ENCODE peak calls at places on chromosomes 5 and 9, in four cellular contexts. X, D, F and G are unnamed samples.

GRCh38 chr5:115850771-115851416 is 9.2 kb downstream of the AP3S1 start:
- DNase-seq in F (no peak), X (peak; percentile 72), D (no peak), G (no peak)

GRCh38 chr5:127757576-127757975 is 54.4 kb downstream of the CCDC192 start:
- DNase-seq in D (peak; percentile 36), X (peak; percentile 66), F (peak; percentile 60), G (no peak)

GRCh38 chr5:390571-391491 is 52.1 kb upstream of the EXOC3 start:
- DNase-seq in D (peak; percentile 12), X (no peak), F (peak; percentile 7), G (no peak)

GRCh38 chr5:150320048-150320555 is 17.4 kb upstream of the ARSI start:
- DNase-seq in F (peak; percentile 70), X (peak; percentile 90), D (no peak), G (no peak)

GRCh38 chr9:17978773-17979172 is 399.9 kb downstream of the SH3GL2 start:
- DNase-seq in X (no peak), D (no peak), F (no peak), G (no peak)

GRCh38 chr9:133835273-133835901 is 97.2 kb upstream of the SARDH start:
- DNase-seq in F (no peak), D (no peak), X (no peak), G (no peak)

GRCh38 chr5:88824892-88825781 is 57.8 kb downstream of the MEF2C start:
- DNase-seq in X (peak; percentile 89), D (no peak), F (no peak), G (no peak)

GRCh38 chr5:65474129-65474711 is 7.5 kb downstream of the ADAMTS6 start:
- DNase-seq in X (no peak), D (no peak), F (no peak), G (no peak)

GRCh38 chr5:153067869-153068268 is 422.6 kb upstream of the GRIA1 start:
- DNase-seq in D (no peak), X (no peak), F (no peak), G (no peak)

GRCh38 chr5:105885266-105885665 is 1785.5 kb downstream of the EFNA5 start:
- DNase-seq in X (peak; percentile 31), F (no peak), D (no peak), G (no peak)

GRCh38 chr5:134240421-134240962 is 14.6 kb upstream of the PPP2CA start:
- DNase-seq in F (peak; percentile 63), X (peak; percentile 86), D (no peak), G (no peak)

GRCh38 chr5:1912951-1913565 is 30.3 kb upstream of the IRX4 start:
- DNase-seq in X (no peak), F (no peak), D (no peak), G (no peak)

GRCh38 chr5:151664694-151665583 is 21.8 kb downstream of the SPARC start:
- DNase-seq in F (no peak), D (no peak), X (peak; percentile 70), G (no peak)

GRCh38 chr9:99000480-99001395 is 57.0 kb downstream of the COL15A1 start:
- DNase-seq in F (peak; percentile 76), D (peak; percentile 62), X (peak; percentile 75), G (peak; percentile 48)

GRCh38 chr9:126611592-126612328 is 2.0 kb upstream of the LMX1B start:
- DNase-seq in D (peak; percentile 62), F (peak; percentile 39), X (peak; percentile 45), G (peak; percentile 59)

GRCh38 chr9:104977580-104977979 is 49.6 kb upstream of the ABCA1 start:
- DNase-seq in D (no peak), F (no peak), X (no peak), G (no peak)

GRCh38 chr5:93017854-93018253 is 563.2 kb downstream of the NR2F1-AS1 start:
- DNase-seq in X (peak; percentile 87), D (no peak), F (no peak), G (no peak)

GRCh38 chr5:15254607-15255006 is 245.4 kb upstream of the FBXL7 start:
- DNase-seq in D (no peak), F (no peak), X (no peak), G (no peak)

GRCh38 chr5:83331842-83332241 is 139.7 kb upstream of the VCAN start:
- DNase-seq in F (no peak), D (no peak), X (peak; percentile 42), G (no peak)

GRCh38 chr5:71677977-71678376 is 41.1 kb upstream of the CARTPT start:
- DNase-seq in D (no peak), X (no peak), F (no peak), G (no peak)

GRCh38 chr9:95048225-95049087 is 269.1 kb downstream of the FANCC start:
- DNase-seq in F (no peak), D (peak; percentile 91), X (peak; percentile 58), G (peak; percentile 24)

GRCh38 chr9:95043826-95044225 is 273.7 kb downstream of the FANCC start:
- DNase-seq in X (no peak), F (no peak), D (no peak), G (no peak)

GRCh38 chr9:95045751-95046150 is 271.8 kb downstream of the FANCC start:
- DNase-seq in D (no peak), F (no peak), X (no peak), G (no peak)

GRCh38 chr9:95047452-95048224 is 269.9 kb downstream of the FANCC start:
- DNase-seq in D (no peak), X (no peak), F (no peak), G (no peak)

GRCh38 chr9:95044731-95045508 is 272.6 kb downstream of the FANCC start:
- DNase-seq in F (no peak), D (peak; percentile 47), X (no peak), G (no peak)
- TF ChIP-seq CTCF in F (no peak), D (no peak), X (no peak), G (no peak)

DNA sequence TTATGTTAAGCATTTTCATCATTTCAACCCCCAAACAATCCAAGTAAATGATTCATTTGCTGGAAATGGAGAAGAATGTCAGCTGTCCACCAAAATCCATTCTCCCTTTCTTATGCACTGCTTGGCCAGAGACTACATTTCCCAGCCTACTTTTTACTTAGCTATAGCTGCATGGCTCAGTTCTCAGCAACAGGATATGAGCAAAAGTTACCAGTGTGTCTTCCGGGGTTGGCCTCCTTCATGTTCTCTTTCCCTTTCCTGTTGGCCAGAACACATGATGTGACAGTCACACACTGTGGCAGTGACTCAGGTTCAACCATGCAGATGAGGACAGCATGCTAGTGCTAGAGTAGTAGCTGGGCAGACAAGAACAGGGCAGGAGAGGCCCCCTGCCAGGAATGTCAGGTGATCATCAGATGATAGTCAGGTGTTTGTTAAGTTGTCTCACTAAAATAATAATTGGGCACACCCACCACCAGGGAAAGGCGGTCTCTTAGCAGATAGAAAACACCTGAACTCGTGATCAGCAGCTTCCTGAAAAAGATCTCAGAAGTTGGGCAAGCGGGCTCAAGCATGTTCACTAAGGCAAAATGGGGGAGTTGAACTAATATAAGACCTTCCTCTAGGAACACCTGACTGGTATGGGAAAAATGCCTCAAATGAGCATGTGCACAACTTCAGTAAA is 12.2 kb downstream of the GPR150 start:
- DNase-seq in F (no peak), X (peak; percentile 45), D (peak; percentile 41), G (peak; percentile 67)
- H3K27ac ChIP-seq in F (no peak overlapping the region), X (no peak overlapping the region), D (no peak overlapping the region), G (peak overlapping the region; percentile 16)

DNA sequence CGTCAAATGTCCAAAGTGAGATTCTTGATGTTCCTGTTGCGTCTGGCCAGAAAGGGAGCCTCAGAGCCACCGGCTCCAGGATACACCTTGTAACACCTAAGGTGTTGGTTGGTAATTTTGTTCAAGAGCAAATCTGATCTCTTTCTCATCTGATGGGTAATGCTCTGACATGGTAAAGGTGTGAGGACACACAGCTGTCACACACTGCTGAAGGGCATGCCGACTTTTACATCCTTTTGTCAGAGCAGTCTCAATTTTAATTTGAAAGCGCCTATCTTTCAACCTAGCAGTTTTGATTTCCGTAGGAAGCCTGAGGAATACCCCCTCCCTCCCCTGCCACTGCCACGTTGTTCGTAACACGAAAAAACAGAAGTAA is 57.5 kb downstream of the TSTD2 start:
- DNase-seq in F (no peak), D (no peak), X (no peak), G (no peak)
- TF ChIP-seq CTCF in F (no peak), D (no peak), X (no peak), G (no peak)

GRCh38 chr5:175697846-175698245 is 40.0 kb downstream of the HRH2 start:
- DNase-seq in D (peak; percentile 7), F (no peak), X (no peak), G (no peak)

GRCh38 chr5:175696855-175697198 is 39.0 kb downstream of the HRH2 start:
- DNase-seq in X (no peak), D (no peak), F (no peak), G (no peak)

GRCh38 chr5:175701797-175702196 is 43.9 kb downstream of the HRH2 start:
- DNase-seq in D (no peak), F (peak; percentile 6), X (no peak), G (peak; percentile 1)

GRCh38 chr5:175698401-175699115 is 40.7 kb downstream of the HRH2 start:
- DNase-seq in D (no peak), X (no peak), F (no peak), G (no peak)

GRCh38 chr5:175700991-175701390 is 43.1 kb downstream of the HRH2 start:
- DNase-seq in D (no peak), F (peak; percentile 8), X (no peak), G (no peak)
- H3K27ac ChIP-seq in D (no peak overlapping the region), F (no peak overlapping the region), X (no peak overlapping the region), G (no peak overlapping the region)

GRCh38 chr5:142012792-142013388 is at the start of gene GNPDA1:
- DNase-seq in F (peak; percentile 70), X (peak; percentile 67), D (peak; percentile 90), G (peak; percentile 57)
- TF ChIP-seq CTCF in F (peak; percentile 37), X (no peak), D (peak; percentile 70), G (no peak)

DNA sequence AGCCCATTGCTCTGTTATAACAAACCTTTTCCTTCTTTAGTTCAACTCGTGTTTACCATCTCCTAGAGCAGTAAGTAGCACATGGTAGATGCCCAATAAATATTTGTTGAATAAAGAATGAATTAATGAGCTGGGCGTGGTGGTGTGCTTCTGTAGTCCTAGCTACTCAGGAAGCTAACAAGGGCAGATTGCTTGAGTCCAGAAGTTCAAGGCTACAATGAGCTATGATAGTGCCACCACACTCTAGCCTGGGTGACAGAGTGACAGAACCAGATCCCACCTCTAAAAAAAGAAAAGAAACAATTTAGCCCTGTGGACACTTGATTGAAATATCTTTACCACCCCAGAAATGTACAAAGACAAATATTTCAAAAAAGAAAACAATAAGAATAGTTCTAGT is 14.6 kb upstream of the PAM start:
- DNase-seq in D (no peak), F (no peak), X (no peak), G (no peak)
- H3K27ac ChIP-seq in D (no peak overlapping the region), F (no peak overlapping the region), X (no peak overlapping the region), G (no peak overlapping the region)

DNA sequence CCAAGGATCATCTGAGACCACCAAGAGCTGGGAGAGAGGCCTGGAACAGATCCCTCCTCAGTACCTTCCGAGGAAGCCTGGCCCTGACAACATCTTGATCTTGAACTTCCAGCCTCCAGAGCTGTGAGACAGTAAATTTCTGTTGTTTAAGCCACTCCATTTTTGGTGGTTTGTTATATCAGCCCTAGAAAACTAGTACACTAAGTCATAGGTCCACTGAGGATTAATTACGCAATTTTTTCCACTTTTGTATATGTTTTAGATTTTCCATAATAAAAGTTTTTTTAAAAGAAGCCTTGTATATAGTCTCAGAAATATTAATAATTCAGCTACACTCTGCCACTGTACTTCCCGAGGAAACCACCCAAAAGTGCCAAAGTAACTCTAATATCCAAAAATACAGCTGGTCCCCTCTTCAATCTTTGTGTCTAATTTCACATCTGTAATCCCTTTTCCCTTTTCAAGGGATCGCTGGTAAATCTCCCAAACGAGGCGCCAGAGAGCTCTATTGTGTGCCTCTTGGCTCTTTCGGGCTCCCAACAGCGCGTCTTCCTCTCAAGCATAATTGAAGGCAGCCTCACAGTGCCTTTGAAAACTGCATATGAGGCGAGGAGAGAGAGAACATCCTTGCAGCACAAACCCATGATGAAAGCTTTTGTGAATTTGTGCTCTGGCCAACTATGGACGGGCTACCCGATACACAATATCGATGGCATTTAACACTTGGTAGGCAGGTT is 32.7 kb downstream of the PRUNE2 start:
- DNase-seq in X (no peak), F (peak; percentile 77), D (no peak), G (no peak)
- TF ChIP-seq CTCF in X (no peak), F (peak; percentile 28), D (no peak), G (no peak)

GRCh38 chr9:6929428-6929827 is 171.7 kb downstream of the KDM4C start:
- DNase-seq in D (no peak), F (no peak), X (no peak), G (no peak)
- H3K27ac ChIP-seq in D (no peak overlapping the region), F (no peak overlapping the region), X (no peak overlapping the region), G (no peak overlapping the region)